ENCODE peak calls at places on chromosomes 7 and 10, in four cellular contexts. T is heart left ventricle, F is PC-9, J is heart right ventricle. H is an unnamed sample.

GRCh38 chr7:38664972-38665371 is 33.8 kb upstream of the AMPH start:
- DNase-seq in T (no peak), F (no peak), J (no peak), H (no peak)

GRCh38 chr7:32890010-32890552 is 1.5 kb downstream of the KBTBD2 start:
- DNase-seq in T (no peak), F (no peak), J (no peak), H (no peak)

GRCh38 chr10:125407000-125407502 is 246.7 kb upstream of the CTBP2 start:
- DNase-seq in T (no peak), F (peak; percentile 92), J (no peak), H (peak; percentile 9)

GRCh38 chr7:108016841-108017775 is 14.1 kb upstream of the LAMB1 start:
- DNase-seq in T (no peak), F (no peak), J (no peak), H (no peak)

GRCh38 chr7:27614102-27614501 is 48.6 kb downstream of the HIBADH start:
- DNase-seq in T (no peak), F (no peak), J (no peak), H (no peak)

GRCh38 chr7:27586825-27587224 is 75.9 kb downstream of the HIBADH start:
- DNase-seq in T (no peak), F (no peak), J (peak; percentile 14), H (no peak)

GRCh38 chr7:149459540-149460433 is 1.1 kb downstream of the ZNF777 start:
- DNase-seq in T (no peak), F (no peak), J (no peak), H (no peak)

GRCh38 chr7:155217629-155218028 is 80.0 kb upstream of the INSIG1 start:
- DNase-seq in T (peak; percentile 7), F (no peak), J (no peak), H (no peak)

GRCh38 chr10:81297292-81297691 is 577.7 kb upstream of the NRG3 start:
- DNase-seq in T (no peak), F (no peak), J (no peak), H (no peak)

GRCh38 chr10:42932735-42933453 is 144.0 kb upstream of the RET start:
- DNase-seq in T (no peak), F (no peak), J (no peak), H (no peak)

GRCh38 chr10:70760271-70760787 is 24.8 kb downstream of the TBATA start:
- DNase-seq in T (peak; percentile 23), F (no peak), J (no peak), H (no peak)

GRCh38 chr10:97320480-97321031 is 1.5 kb downstream of the FRAT1 start:
- DNase-seq in T (no peak), F (no peak), J (peak; percentile 22), H (no peak)

GRCh38 chr7:18235819-18236218 is 208.2 kb upstream of the PRPS1L1 start:
- DNase-seq in T (no peak), F (no peak), J (no peak), H (no peak)

GRCh38 chr10:12531305-12531738 is 182.0 kb downstream of the CAMK1D start:
- DNase-seq in T (peak; percentile 59), F (no peak), J (peak; percentile 52), H (no peak)

GRCh38 chr10:93672022-93672678 is 30.2 kb downstream of the FRA10AC1 start:
- DNase-seq in T (no peak), F (no peak), J (no peak), H (no peak)
- TF ChIP-seq CTCF in T (no peak), F (no peak), J (no peak), H (no peak)

GRCh38 chr7:122010116-122010515 is 133.9 kb downstream of the AASS start:
- DNase-seq in T (no peak), F (no peak), J (no peak), H (no peak)

GRCh38 chr7:122018032-122018431 is 126.0 kb downstream of the AASS start:
- DNase-seq in T (no peak), F (no peak), J (no peak), H (no peak)

GRCh38 chr7:122013070-122013469 is 131.0 kb downstream of the AASS start:
- DNase-seq in T (no peak), F (no peak), J (no peak), H (no peak)

DNA sequence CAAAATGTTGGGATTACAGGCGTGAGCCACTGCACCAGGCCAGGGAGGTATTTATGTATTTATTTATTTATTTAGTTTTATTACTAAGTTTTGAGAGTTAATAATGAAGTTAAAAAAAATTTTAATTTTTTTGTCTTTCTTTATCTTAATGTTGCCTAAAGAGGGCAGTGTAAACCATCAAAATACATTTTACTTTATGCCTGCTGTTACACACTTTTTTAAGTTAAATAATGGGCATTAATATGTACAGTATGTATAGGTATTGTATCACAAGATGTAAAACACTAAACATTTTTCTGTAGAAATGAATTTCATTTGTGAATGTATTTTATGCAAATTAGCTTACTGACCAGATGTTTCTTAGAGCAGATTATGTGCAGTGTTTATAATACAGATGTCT is 129.4 kb downstream of the AASS start:
- DNase-seq in T (no peak), F (no peak), J (no peak), H (no peak)
- TF ChIP-seq CTCF in T (no peak), F (peak; percentile 61), J (no peak), H (no peak)

GRCh38 chr10:48885376-48885775 is 54.3 kb downstream of the LRRC18 start:
- DNase-seq in T (no peak), F (no peak), J (no peak), H (no peak)
- TF ChIP-seq CTCF in T (peak; percentile 19), F (peak; percentile 48), J (peak; percentile 19), H (peak; percentile 31)

GRCh38 chr7:143329471-143330170 is 13.7 kb downstream of the CLCN1 start:
- DNase-seq in T (no peak), F (no peak), J (no peak), H (no peak)
- TF ChIP-seq CTCF in T (no peak), F (no peak), J (no peak), H (no peak)

GRCh38 chr10:3162533-3162932 is 10.0 kb downstream of the PITRM1 start:
- DNase-seq in T (no peak), F (no peak), J (no peak), H (no peak)
- TF ChIP-seq CTCF in T (no peak), F (peak; percentile 27), J (no peak), H (peak; percentile 22)

DNA sequence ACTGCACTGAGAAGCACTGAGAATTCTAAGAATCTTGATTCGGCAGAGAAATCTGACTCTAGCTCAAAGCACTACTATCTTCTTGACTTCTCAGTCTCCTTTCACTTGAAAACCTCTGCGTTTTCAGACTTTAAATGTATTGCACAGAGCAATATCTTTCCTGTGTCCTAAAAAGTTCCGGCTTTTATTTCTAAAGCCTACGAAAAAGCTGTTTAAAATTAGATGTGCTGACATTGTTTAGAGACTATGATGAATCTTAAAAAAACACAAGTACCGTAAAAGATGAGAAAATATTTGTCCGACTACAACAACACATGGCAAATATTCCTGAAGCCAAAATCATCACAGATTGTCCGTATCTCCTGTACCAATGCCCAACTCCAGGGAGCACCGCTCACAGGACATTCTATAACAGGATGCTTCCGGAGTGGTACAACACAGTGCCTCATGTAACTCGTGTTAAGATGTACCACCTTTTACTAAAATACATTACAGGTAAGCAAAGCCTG is 136.9 kb downstream of the CUBN start:
- DNase-seq in T (no peak), F (no peak), J (no peak), H (no peak)
- TF ChIP-seq CTCF in T (no peak), F (no peak), J (no peak), H (no peak)

DNA sequence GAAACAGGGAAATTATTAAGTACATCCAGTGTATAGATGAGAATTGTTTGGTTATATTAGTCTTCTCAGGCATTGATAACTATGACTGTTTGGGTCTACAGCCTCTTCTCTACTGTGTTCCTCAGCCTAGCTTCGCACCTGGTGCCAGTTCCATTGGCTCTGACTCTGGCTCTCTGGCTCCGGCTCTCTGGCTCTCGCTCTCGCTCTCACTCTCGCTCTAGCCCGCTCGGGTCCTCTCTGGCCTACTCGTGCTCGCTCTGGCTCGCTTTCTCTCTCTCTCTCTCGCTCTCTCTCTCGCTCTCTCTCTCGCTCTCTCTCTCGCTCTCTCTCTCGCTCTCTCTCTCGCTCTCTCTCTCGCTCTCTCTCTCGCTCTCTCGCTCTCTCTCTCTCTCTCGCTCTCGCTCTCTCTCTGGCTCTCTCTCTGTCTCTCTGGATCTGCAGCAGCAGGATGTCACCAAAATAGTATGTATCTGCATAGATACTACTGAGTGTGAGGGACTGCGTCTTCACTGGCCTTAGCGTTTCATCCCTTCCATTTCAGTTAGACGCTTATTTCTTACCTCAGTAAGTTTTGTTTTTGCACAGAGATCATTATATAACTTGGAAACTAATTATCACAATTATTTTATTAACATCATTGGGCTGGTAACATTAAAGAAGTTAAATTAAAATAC is 6.5 kb upstream of the SSBP1 start:
- DNase-seq in T (no peak), F (no peak), J (peak; percentile 25), H (no peak)
- TF ChIP-seq CTCF in T (no peak), F (no peak), J (no peak), H (no peak)

DNA sequence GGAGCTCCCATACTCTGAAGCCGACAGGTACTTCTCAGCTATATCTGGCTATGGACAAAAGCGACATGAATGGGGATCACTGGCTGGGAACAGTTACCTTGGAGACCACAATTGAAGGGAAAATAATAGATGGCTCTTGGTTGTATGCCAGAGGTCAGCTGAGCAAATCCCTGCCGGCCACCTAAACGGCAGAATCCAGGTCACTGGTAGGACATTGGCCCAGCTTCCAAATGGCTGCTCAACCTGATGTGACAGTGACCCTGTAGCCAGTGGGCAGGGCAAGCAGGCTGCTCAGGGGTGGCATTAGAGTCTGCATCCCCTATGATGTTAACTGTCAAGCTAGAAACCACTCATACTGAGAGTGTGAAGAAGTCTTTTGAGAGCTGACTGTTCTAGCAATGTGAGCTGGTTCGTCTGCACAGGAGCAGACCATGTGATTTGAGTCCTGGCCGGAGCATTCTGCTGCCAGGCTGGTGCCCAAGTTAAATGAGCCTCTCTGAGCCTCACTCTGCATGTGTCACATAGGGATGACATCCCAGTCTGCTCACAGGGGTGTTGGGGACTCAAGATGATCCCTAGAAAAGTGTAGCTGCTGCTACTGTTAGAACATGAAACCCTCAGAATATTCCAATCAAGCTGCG is 69.5 kb downstream of the VWA2 start:
- DNase-seq in T (no peak), F (no peak), J (no peak), H (no peak)
- TF ChIP-seq CTCF in T (no peak), F (no peak), J (no peak), H (no peak)

GRCh38 chr10:22609719-22610118 is 104.7 kb downstream of the PIP4K2A start:
- DNase-seq in T (no peak), F (no peak), J (no peak), H (no peak)
- TF ChIP-seq CTCF in T (no peak), F (no peak), J (no peak), H (no peak)